ENCODE peak calls at places on chromosomes 6 and 20, in nine cellular contexts. One of them, this sample, is unnamed.

GRCh38 chr20:60057123-60057865 is 99.1 kb downstream of the CDH26 start:
- DNase-seq in OCI-LY7: peak
- DNase-seq in ascending aorta: peak
- DNase-seq in amniotic stem cell: peak
- DNase-seq in NCI-H1417: peak
- DNase-seq in H9: peak
- DNase-seq in COLO829: peak
- DNase-seq in Jurkat, Clone E6-1: peak
- DNase-seq in left cardiac atrium: peak
- DNase-seq in this sample: peak

GRCh38 chr6:25441658-25442276 is 162.6 kb downstream of the CARMIL1 start:
- DNase-seq in NCI-H1417: no peak
- DNase-seq in ascending aorta: no peak
- DNase-seq in left cardiac atrium: no peak
- DNase-seq in H9: no peak
- DNase-seq in COLO829: no peak
- DNase-seq in OCI-LY7: no peak
- DNase-seq in amniotic stem cell: no peak
- DNase-seq in Jurkat, Clone E6-1: peak
- DNase-seq in this sample: no peak

GRCh38 chr20:61682998-61683681 is 382.5 kb downstream of the TAF4 start:
- DNase-seq in amniotic stem cell: no peak
- DNase-seq in H9: no peak
- DNase-seq in OCI-LY7: no peak
- DNase-seq in ascending aorta: no peak
- DNase-seq in COLO829: no peak
- DNase-seq in left cardiac atrium: no peak
- DNase-seq in Jurkat, Clone E6-1: no peak
- DNase-seq in NCI-H1417: no peak
- DNase-seq in this sample: no peak

GRCh38 chr20:34538671-34539123 is 19.8 kb upstream of the MAP1LC3A start:
- DNase-seq in amniotic stem cell: no peak
- DNase-seq in H9: peak
- DNase-seq in left cardiac atrium: peak
- DNase-seq in Jurkat, Clone E6-1: no peak
- DNase-seq in ascending aorta: no peak
- DNase-seq in OCI-LY7: peak
- DNase-seq in NCI-H1417: no peak
- DNase-seq in COLO829: peak
- DNase-seq in this sample: peak

GRCh38 chr6:28215425-28215824 is 9.7 kb upstream of the ZSCAN9 start:
- DNase-seq in Jurkat, Clone E6-1: no peak
- DNase-seq in H9: no peak
- DNase-seq in NCI-H1417: no peak
- DNase-seq in OCI-LY7: no peak
- DNase-seq in ascending aorta: no peak
- DNase-seq in COLO829: no peak
- DNase-seq in amniotic stem cell: no peak
- DNase-seq in left cardiac atrium: no peak
- DNase-seq in this sample: no peak

GRCh38 chr6:108651781-108652227 is 91.1 kb downstream of the FOXO3 start:
- DNase-seq in H9: no peak
- DNase-seq in OCI-LY7: no peak
- DNase-seq in amniotic stem cell: peak
- DNase-seq in NCI-H1417: no peak
- DNase-seq in COLO829: no peak
- DNase-seq in ascending aorta: peak
- DNase-seq in left cardiac atrium: peak
- DNase-seq in Jurkat, Clone E6-1: no peak
- DNase-seq in this sample: no peak

GRCh38 chr20:63815869-63816268 is 15.2 kb downstream of the ZBTB46 start:
- DNase-seq in NCI-H1417: no peak
- DNase-seq in OCI-LY7: no peak
- DNase-seq in left cardiac atrium: no peak
- DNase-seq in ascending aorta: no peak
- DNase-seq in Jurkat, Clone E6-1: no peak
- DNase-seq in COLO829: no peak
- DNase-seq in amniotic stem cell: no peak
- DNase-seq in H9: no peak
- DNase-seq in this sample: no peak

GRCh38 chr20:5222919-5223634 is 93.7 kb downstream of the PROKR2 start:
- DNase-seq in COLO829: peak
- DNase-seq in Jurkat, Clone E6-1: peak
- DNase-seq in H9: peak
- DNase-seq in NCI-H1417: no peak
- DNase-seq in OCI-LY7: peak
- DNase-seq in ascending aorta: no peak
- DNase-seq in amniotic stem cell: peak
- DNase-seq in left cardiac atrium: peak
- DNase-seq in this sample: peak

GRCh38 chr20:57040461-57040860 is 226.0 kb downstream of the BMP7 start:
- DNase-seq in Jurkat, Clone E6-1: no peak
- DNase-seq in amniotic stem cell: no peak
- DNase-seq in OCI-LY7: no peak
- DNase-seq in ascending aorta: no peak
- DNase-seq in left cardiac atrium: no peak
- DNase-seq in COLO829: no peak
- DNase-seq in NCI-H1417: no peak
- DNase-seq in H9: no peak
- DNase-seq in this sample: no peak

GRCh38 chr6:7260291-7261029 is 52.5 kb downstream of the SSR1 start:
- DNase-seq in NCI-H1417: no peak
- DNase-seq in ascending aorta: no peak
- DNase-seq in amniotic stem cell: no peak
- DNase-seq in COLO829: no peak
- DNase-seq in H9: no peak
- DNase-seq in OCI-LY7: no peak
- DNase-seq in left cardiac atrium: no peak
- DNase-seq in Jurkat, Clone E6-1: no peak
- DNase-seq in this sample: peak

GRCh38 chr6:82878812-82879211 is 186.8 kb downstream of the UBE3D start:
- DNase-seq in COLO829: no peak
- DNase-seq in ascending aorta: no peak
- DNase-seq in OCI-LY7: no peak
- DNase-seq in Jurkat, Clone E6-1: no peak
- DNase-seq in NCI-H1417: no peak
- DNase-seq in amniotic stem cell: no peak
- DNase-seq in H9: no peak
- DNase-seq in left cardiac atrium: no peak
- DNase-seq in this sample: no peak

GRCh38 chr6:39452306-39452705 is 129.8 kb upstream of the KCNK16 start:
- DNase-seq in COLO829: peak
- DNase-seq in H9: no peak
- DNase-seq in NCI-H1417: no peak
- DNase-seq in OCI-LY7: no peak
- DNase-seq in Jurkat, Clone E6-1: no peak
- DNase-seq in ascending aorta: no peak
- DNase-seq in amniotic stem cell: no peak
- DNase-seq in left cardiac atrium: no peak
- DNase-seq in this sample: no peak

GRCh38 chr6:167827062-167827587 is 414 bp downstream of the AFDN start:
- DNase-seq in H9: peak
- DNase-seq in NCI-H1417: peak
- DNase-seq in Jurkat, Clone E6-1: no peak
- DNase-seq in COLO829: no peak
- DNase-seq in amniotic stem cell: no peak
- DNase-seq in left cardiac atrium: peak
- DNase-seq in ascending aorta: no peak
- DNase-seq in OCI-LY7: peak
- DNase-seq in this sample: peak

GRCh38 chr6:119446623-119447008 is 97.1 kb upstream of the MAN1A1 start:
- DNase-seq in OCI-LY7: no peak
- DNase-seq in amniotic stem cell: no peak
- DNase-seq in Jurkat, Clone E6-1: no peak
- DNase-seq in ascending aorta: peak
- DNase-seq in NCI-H1417: no peak
- DNase-seq in H9: no peak
- DNase-seq in left cardiac atrium: peak
- DNase-seq in COLO829: no peak
- DNase-seq in this sample: no peak

GRCh38 chr6:147554281-147554680 is 45.8 kb downstream of the SAMD5 start:
- DNase-seq in H9: no peak
- DNase-seq in ascending aorta: no peak
- DNase-seq in OCI-LY7: no peak
- DNase-seq in Jurkat, Clone E6-1: no peak
- DNase-seq in amniotic stem cell: no peak
- DNase-seq in NCI-H1417: no peak
- DNase-seq in COLO829: no peak
- DNase-seq in left cardiac atrium: peak
- DNase-seq in this sample: no peak

GRCh38 chr6:148723484-148723883 is 23.3 kb upstream of the UST start:
- DNase-seq in amniotic stem cell: peak
- DNase-seq in NCI-H1417: no peak
- DNase-seq in left cardiac atrium: no peak
- DNase-seq in COLO829: no peak
- DNase-seq in H9: no peak
- DNase-seq in OCI-LY7: no peak
- DNase-seq in ascending aorta: no peak
- DNase-seq in Jurkat, Clone E6-1: no peak
- DNase-seq in this sample: no peak